ENCODE peak calls at places on chromosome 16, in five cellular contexts. J, Z, A, C and V are unnamed samples.

GRCh38 chr16:29988346-29989075 is 6.9 kb downstream of the HIRIP3 start:
- DNase-seq in Z (no peak), J (no peak), C (no peak), A (no peak), V (no peak)

GRCh38 chr16:57167951-57168350 is 17.9 kb downstream of the PSME3IP1 start:
- DNase-seq in C (no peak), Z (no peak), J (peak), A (no peak), V (peak)

GRCh38 chr16:57797526-57798266 is 4.6 kb downstream of the KIFC3 start:
- DNase-seq in A (peak), Z (no peak), J (no peak), C (no peak), V (peak)

GRCh38 chr16:85246473-85246872 is 134.2 kb upstream of the CIBAR2 start:
- DNase-seq in A (no peak), J (no peak), Z (no peak), C (no peak), V (no peak)

GRCh38 chr16:89096768-89097527 is 3.3 kb downstream of the ACSF3 start:
- DNase-seq in A (no peak), C (no peak), Z (no peak), J (no peak), V (no peak)

GRCh38 chr16:56547120-56547948 is 17.5 kb upstream of the MT4 start:
- DNase-seq in Z (no peak), J (no peak), A (peak), C (no peak), V (no peak)

GRCh38 chr16:77961811-77962210 is 60.5 kb upstream of the CLEC3A start:
- DNase-seq in C (no peak), A (no peak), Z (no peak), J (no peak), V (no peak)

GRCh38 chr16:17448640-17449638 is 21.8 kb downstream of the XYLT1 start:
- DNase-seq in J (no peak), C (no peak), Z (no peak), A (no peak), V (no peak)

GRCh38 chr16:89150981-89151380 is 20.6 kb upstream of the CDH15 start:
- DNase-seq in C (no peak), A (no peak), J (no peak), Z (no peak), V (no peak)

GRCh38 chr16:89562939-89563338 is 2.5 kb downstream of the RPL13 start:
- DNase-seq in C (no peak), A (no peak), Z (no peak), J (no peak), V (no peak)

GRCh38 chr16:630815-631405 is at the start of gene WFIKKN1:
- DNase-seq in J (no peak), Z (no peak), C (peak), A (peak), V (no peak)

GRCh38 chr16:84483882-84484565 is 20.4 kb downstream of the MEAK7 start:
- DNase-seq in J (no peak), Z (no peak), C (no peak), A (peak), V (no peak)

GRCh38 chr16:55294947-55295346 is 29.1 kb upstream of the IRX6 start:
- DNase-seq in Z (no peak), A (no peak), J (no peak), C (no peak), V (no peak)

GRCh38 chr16:1877804-1878203 is 5.8 kb upstream of the MEIOB start:
- DNase-seq in J (no peak), C (no peak), A (no peak), Z (no peak), V (no peak)

GRCh38 chr16:56382901-56383355 is 42.4 kb downstream of the AMFR start:
- DNase-seq in C (no peak), J (no peak), Z (no peak), A (no peak), V (peak)

GRCh38 chr16:78175287-78175686 is 75.8 kb downstream of the WWOX start:
- DNase-seq in Z (no peak), C (no peak), A (peak), J (no peak), V (no peak)

GRCh38 chr16:47949276-47949675 is 206.5 kb downstream of the ABCC12 start:
- DNase-seq in Z (no peak), C (no peak), A (no peak), J (no peak), V (no peak)

GRCh38 chr16:51152691-51153261 is 1.7 kb upstream of the SALL1 start:
- DNase-seq in A (peak), Z (no peak), C (no peak), J (no peak), V (no peak)

GRCh38 chr16:83701494-83701893 is 106.3 kb upstream of the HSBP1 start:
- DNase-seq in Z (no peak), J (no peak), A (peak), C (peak), V (peak)

GRCh38 chr16:8882725-8883377 is 700 bp downstream of the LITAFD start:
- DNase-seq in Z (no peak), A (no peak), J (no peak), C (no peak), V (no peak)

GRCh38 chr16:67000384-67001158 is 12.2 kb downstream of the CES4A start:
- DNase-seq in J (no peak), A (peak), C (peak), Z (no peak), V (peak)
- TF ChIP-seq JUND in J (no peak), A (no peak), C (no peak), Z (no peak), V (no peak)

DNA sequence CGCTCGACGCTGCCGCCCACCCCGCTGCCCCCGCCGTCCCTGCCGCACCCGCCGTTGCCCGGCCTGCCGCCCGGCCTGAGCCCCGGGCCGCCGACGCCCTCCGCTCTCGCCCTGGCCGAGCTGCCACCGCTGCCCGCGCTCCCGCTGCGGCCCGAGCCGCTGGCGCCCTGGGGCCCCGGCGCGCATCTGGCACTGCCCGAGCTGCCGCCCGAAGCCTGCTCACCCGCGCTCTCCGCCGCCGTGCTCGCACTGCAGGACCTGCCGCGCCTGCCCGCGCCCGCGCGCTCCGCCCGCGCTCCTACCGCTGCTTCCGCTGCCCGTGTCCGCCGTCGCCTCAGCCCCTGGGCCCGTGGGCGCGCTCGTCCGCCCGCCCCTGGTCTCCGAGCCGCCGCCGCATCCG is 8.4 kb upstream of the CLDN9 start:
- DNase-seq in Z (no peak), C (no peak), A (no peak), J (no peak), V (no peak)
- TF ChIP-seq JUND in Z (no peak), C (no peak), A (no peak), J (no peak), V (no peak)

GRCh38 chr16:49262501-49262900 is 19.1 kb downstream of the CBLN1 start:
- DNase-seq in J (no peak), C (no peak), A (no peak), Z (no peak), V (no peak)
- TF ChIP-seq JUND in J (no peak), C (no peak), A (no peak), Z (no peak), V (no peak)

DNA sequence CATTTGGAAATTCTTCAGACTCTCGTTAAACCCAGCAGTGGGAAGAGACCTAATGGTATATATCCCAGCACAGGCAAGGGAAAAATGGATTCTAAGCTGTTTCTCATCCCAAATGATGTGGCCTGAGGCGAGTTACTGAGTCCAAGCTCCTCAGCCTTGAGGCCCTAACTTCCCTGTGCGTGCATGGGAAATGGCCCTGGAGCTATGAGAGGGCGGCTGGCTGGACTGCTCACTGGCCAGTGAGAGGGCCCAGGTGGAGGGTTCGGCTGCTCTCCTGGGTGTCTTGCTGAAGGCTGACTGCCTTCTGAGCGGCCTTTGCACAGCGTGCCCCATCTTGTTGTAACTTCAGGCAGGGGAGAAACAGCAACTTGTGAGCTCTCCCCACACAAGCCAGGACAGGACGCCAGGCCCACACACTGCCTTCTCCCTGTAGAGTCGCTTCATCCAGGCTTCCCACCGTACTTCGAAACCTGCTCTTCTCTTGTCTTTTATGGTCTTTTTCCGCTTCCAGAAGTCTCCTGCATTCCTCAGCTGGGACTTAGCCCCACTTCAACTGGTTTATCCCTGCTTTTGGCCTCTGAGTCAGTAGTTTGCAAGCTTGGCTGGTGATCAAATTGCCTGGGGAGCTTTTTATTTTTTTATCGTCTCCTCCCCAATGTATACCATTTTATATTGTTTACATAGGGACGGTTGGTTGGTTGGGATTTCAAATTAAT is 13.3 kb downstream of the CDH3 start:
- DNase-seq in A (no peak), C (no peak), J (peak), Z (no peak), V (no peak)
- TF ChIP-seq JUND in A (no peak), C (no peak), J (peak), Z (no peak), V (no peak)

GRCh38 chr16:49995720-49996119 is 29.3 kb upstream of the CNEP1R1 start:
- DNase-seq in Z (no peak), A (no peak), J (no peak), C (no peak), V (no peak)

GRCh38 chr16:49997721-49998251 is 27.2 kb upstream of the CNEP1R1 start:
- DNase-seq in Z (no peak), A (no peak), C (no peak), J (no peak), V (no peak)

GRCh38 chr16:49992825-49993224 is 32.2 kb upstream of the CNEP1R1 start:
- DNase-seq in Z (no peak), J (no peak), C (no peak), A (no peak), V (no peak)

GRCh38 chr16:49998991-49999390 is 26.0 kb upstream of the CNEP1R1 start:
- DNase-seq in C (no peak), J (no peak), A (no peak), Z (no peak), V (no peak)

DNA sequence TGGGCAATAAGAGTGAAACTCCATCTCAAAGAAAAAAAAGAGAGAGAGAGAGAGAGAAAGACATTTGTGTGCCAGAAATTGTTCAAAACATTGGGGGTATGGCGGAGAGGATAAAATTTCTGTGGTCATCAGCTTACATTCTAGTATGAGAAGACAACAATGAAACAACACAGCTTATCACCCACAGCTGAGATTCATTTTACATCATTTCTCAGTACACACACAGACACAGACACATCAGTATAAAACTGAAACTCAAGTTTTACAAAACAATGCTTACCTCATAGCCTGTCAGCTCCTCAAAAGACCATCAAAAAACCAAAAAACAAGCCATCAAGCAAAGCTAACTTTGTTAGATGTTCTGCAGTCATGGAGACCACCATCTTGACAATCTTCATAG is 31.4 kb upstream of the CNEP1R1 start:
- DNase-seq in Z (no peak), C (no peak), A (no peak), J (no peak), V (no peak)
- TF ChIP-seq JUND in Z (no peak), C (no peak), A (no peak), J (no peak), V (no peak)

GRCh38 chr16:86604436-86605220 is 26.3 kb downstream of the FOXL1 start:
- DNase-seq in C (no peak), J (no peak), A (no peak), Z (no peak), V (peak)
- TF ChIP-seq JUND in C (no peak), J (no peak), A (no peak), Z (no peak), V (no peak)

DNA sequence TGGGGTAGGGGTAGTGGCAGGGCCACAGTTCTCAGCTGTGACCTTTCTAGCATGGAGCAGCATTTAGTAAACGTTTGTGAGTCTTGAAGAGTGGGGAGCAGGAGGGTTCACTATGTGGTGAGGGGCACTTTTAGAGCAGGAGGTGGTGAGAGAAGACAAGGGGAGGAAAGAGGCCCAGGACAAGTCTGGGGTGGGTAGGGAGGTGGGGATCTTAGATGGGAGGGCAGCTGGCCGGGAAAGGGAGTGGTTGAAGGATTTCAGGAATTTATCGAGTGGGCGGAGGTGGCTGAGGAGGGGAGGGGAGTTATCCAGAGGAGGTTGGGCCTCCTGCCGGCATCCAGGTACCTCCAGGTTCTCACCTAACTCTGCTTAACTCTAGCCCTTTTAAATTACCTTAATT is 1.9 kb downstream of the CLEC16A start:
- DNase-seq in J (no peak), Z (no peak), A (no peak), C (no peak), V (no peak)
- TF ChIP-seq JUND in J (no peak), Z (no peak), A (no peak), C (no peak), V (no peak)

DNA sequence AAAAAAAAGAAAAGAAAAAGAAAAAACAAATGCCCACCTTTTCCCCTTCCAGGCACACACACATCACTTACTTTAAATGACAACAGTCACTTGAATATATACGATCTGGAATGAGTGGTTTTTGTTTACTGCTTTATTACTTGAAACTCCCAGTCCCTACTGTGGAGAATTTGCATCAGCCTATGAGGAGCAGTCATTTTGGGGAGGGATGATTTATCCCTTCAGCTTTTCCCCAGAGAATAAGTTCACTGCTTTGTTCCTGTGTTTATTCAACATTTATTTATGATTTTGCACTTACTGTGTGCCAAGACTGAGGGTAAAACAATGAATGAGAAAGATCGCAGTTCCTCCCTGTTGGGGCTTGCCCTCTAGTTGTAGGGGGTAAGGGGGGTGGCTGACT is 4.7 kb upstream of the ZNF423 start:
- DNase-seq in J (no peak), Z (no peak), A (no peak), C (no peak), V (no peak)
- TF ChIP-seq JUND in J (no peak), Z (no peak), A (no peak), C (no peak), V (no peak)

GRCh38 chr16:19135896-19136438 is 22.2 kb downstream of the ITPRIPL2 start:
- DNase-seq in J (no peak), C (peak), Z (no peak), A (no peak), V (peak)
- TF ChIP-seq JUND in J (peak), C (no peak), Z (no peak), A (no peak), V (no peak)